ENCODE peak calls at places on chromosomes 7 and 10, in ten cellular contexts. W is K562, U is sigmoid colon, A is stomach, L is HCT116, B is H1, J is prostate gland, K is GM12891, C is GM12892, M is upper lobe of left lung. G is an unnamed sample.
A peak's percentile ranks its signal among the peaks of the same experiment; 100 is the strongest.

GRCh38 chr7:22613466-22613865 is 113.5 kb upstream of the STEAP1B start:
- DNase-seq in W (no peak), U (no peak), A (no peak), L (no peak), B (no peak), J (no peak), K (no peak), C (no peak), M (no peak), G (no peak)

GRCh38 chr10:103487396-103487708 is 6.2 kb upstream of the NEURL1 start:
- DNase-seq in W (no peak), U (no peak), A (no peak), L (no peak), B (no peak), J (no peak), K (no peak), C (no peak), M (no peak), G (no peak)

GRCh38 chr7:29896685-29897411 is 90.5 kb downstream of the WIPF3 start:
- DNase-seq in W (no peak), U (no peak), A (no peak), L (no peak), B (no peak), J (no peak), K (no peak), C (no peak), M (no peak), G (no peak)

GRCh38 chr7:45894665-45895062 is 6.4 kb downstream of the IGFBP1 start:
- DNase-seq in W (no peak), U (no peak), A (no peak), L (no peak), B (no peak), J (no peak), K (no peak), C (no peak), M (no peak), G (no peak)

GRCh38 chr7:93622036-93622714 is 47.7 kb upstream of the CALCR start:
- DNase-seq in W (peak; percentile 52), U (no peak), A (no peak), L (peak; percentile 38), B (no peak), J (no peak), K (no peak), C (no peak), M (no peak), G (no peak)

GRCh38 chr7:55272328-55272727 is 92.8 kb upstream of the LANCL2 start:
- DNase-seq in W (no peak), U (no peak), A (no peak), L (no peak), B (no peak), J (no peak), K (no peak), C (no peak), M (no peak), G (no peak)

GRCh38 chr7:105439174-105439893 is 50.6 kb upstream of the SRPK2 start:
- DNase-seq in W (peak; percentile 38), U (no peak), A (peak; percentile 37), L (no peak), B (no peak), J (peak; percentile 31), K (no peak), C (no peak), M (no peak), G (no peak)

GRCh38 chr10:73871915-73872710 is 2.2 kb downstream of the CAMK2G start:
- DNase-seq in W (no peak), U (peak; percentile 80), A (no peak), L (no peak), B (no peak), J (no peak), K (no peak), C (no peak), M (no peak), G (no peak)

GRCh38 chr10:102119417-102120141 is 589 bp downstream of the LDB1 start:
- DNase-seq in W (peak; percentile 80), U (peak; percentile 93), A (peak; percentile 69), L (peak; percentile 59), B (no peak), J (peak; percentile 89), K (no peak), C (peak; percentile 52), M (no peak), G (peak; percentile 74)

GRCh38 chr10:107618461-107619093 is 454.1 kb upstream of the SORCS1 start:
- DNase-seq in W (no peak), U (no peak), A (no peak), L (no peak), B (no peak), J (no peak), K (no peak), C (no peak), M (no peak), G (no peak)

GRCh38 chr7:5296627-5297226 is 14.0 kb downstream of the SLC29A4 start:
- DNase-seq in W (peak; percentile 96), U (no peak), A (no peak), L (no peak), B (peak; percentile 72), J (peak; percentile 22), K (peak; percentile 76), C (peak; percentile 52), M (peak; percentile 86), G (no peak)

GRCh38 chr7:46357851-46358250 is 436.8 kb upstream of the IGFBP3 start:
- DNase-seq in W (no peak), U (no peak), A (no peak), L (no peak), B (no peak), J (no peak), K (no peak), C (no peak), M (no peak), G (no peak)

DNA sequence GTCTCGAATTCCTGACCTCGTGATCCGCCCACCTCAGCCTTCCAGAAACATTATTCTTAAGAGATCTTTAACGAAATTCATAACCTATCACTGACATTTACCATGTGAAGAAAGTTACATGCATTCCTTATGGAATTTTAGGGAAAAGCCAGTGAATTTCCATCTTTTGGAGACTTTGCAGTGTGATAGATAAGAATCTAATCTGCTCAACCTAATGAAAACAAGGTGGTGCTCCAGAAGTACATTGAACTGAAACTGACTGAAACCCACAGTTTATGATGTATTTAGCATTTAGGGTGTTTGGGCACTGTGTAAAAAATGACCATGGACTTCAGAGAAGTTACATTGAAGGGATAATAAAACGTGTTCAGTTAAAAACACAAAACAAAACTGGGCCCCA is 43.6 kb downstream of the SRI start:
- DNase-seq in W (no peak), U (no peak), A (no peak), L (no peak), B (no peak), J (no peak), K (no peak), C (no peak), M (no peak), G (no peak)
- TF ChIP-seq POLR2AphosphoS5 in W (no peak), U (no peak), A (no peak), L (no peak), B (no peak), J (no peak), K (no peak), C (no peak), M (no peak), G (no peak)

GRCh38 chr10:3850999-3851937 is 66.3 kb upstream of the KLF6 start:
- DNase-seq in W (no peak), U (no peak), A (no peak), L (peak; percentile 43), B (no peak), J (no peak), K (no peak), C (no peak), M (no peak), G (peak; percentile 16)

GRCh38 chr10:3848768-3849643 is 64.0 kb upstream of the KLF6 start:
- DNase-seq in W (no peak), U (no peak), A (no peak), L (no peak), B (no peak), J (no peak), K (no peak), C (no peak), M (no peak), G (no peak)

GRCh38 chr10:3853547-3853989 is 68.6 kb upstream of the KLF6 start:
- DNase-seq in W (no peak), U (peak; percentile 87), A (peak; percentile 69), L (no peak), B (no peak), J (peak; percentile 89), K (no peak), C (no peak), M (no peak), G (peak; percentile 60)

GRCh38 chr10:3853016-3853415 is 68.0 kb upstream of the KLF6 start:
- DNase-seq in W (no peak), U (no peak), A (no peak), L (no peak), B (no peak), J (no peak), K (no peak), C (no peak), M (peak; percentile 56), G (no peak)

DNA sequence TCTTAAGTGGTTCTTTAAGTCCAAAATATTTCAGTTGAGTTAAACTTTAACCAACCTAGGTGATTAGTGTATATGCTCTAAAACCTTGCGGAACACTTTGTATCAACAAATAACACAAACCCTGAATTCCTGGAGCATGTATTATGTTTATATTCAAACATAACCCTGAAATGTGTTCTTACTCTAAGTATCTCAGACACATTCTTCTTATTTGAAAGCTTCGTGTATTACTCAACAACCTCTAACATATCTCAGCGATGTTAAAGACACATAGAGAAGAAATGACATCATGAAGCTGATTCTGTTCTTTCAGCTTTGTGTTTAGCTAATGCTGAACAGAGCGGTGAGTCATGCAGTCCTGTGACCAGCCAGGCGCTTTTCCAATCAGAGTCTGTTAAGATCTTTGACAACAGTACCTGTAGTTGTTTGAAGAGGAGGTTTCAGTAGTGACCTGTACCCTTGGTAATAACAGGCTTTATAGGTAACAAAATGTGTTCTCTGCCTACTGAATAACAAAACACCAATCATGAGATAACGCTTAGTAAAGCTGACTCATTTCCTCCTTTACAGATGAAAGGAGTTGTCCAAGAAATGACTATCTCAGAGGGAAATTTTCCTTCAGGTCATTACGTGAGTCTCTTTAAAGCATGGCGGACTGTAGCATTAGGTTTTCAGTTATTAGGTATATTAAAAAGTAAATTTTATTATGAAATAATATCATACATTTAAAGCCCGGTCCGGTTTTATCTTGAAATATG is 67.3 kb upstream of the KLF6 start:
- DNase-seq in W (peak; percentile 60), U (peak; percentile 93), A (peak; percentile 93), L (peak; percentile 99), B (peak; percentile 17), J (peak; percentile 97), K (no peak), C (no peak), M (no peak), G (peak; percentile 82)
- TF ChIP-seq POLR2A in W (peak; percentile 33), U (no peak), A (no peak), L (no peak), B (no peak), J (peak; percentile 18), K (no peak), C (no peak), M (peak; percentile 63), G (no peak)

GRCh38 chr7:25894902-25895791 is 256.9 kb upstream of the NFE2L3 start:
- DNase-seq in W (peak; percentile 72), U (peak; percentile 79), A (peak; percentile 79), L (peak; percentile 18), B (no peak), J (peak; percentile 35), K (peak; percentile 53), C (peak; percentile 41), M (peak; percentile 93), G (peak; percentile 79)
- TF ChIP-seq POLR2AphosphoS5 in W (no peak), U (no peak), A (peak; percentile 25), L (peak; percentile 23), B (no peak), J (peak; percentile 17), K (no peak), C (no peak), M (no peak), G (peak; percentile 15)

GRCh38 chr10:72625608-72626443 is at the start of gene MICU1:
- DNase-seq in W (peak; percentile 99), U (peak; percentile 98), A (peak; percentile 96), L (peak; percentile 85), B (peak; percentile 90), J (peak; percentile 96), K (peak; percentile 79), C (peak; percentile 85), M (peak; percentile 96), G (peak; percentile 97)
- TF ChIP-seq POLR2A in W (peak; percentile 93), U (peak; percentile 73), A (no peak), L (peak; percentile 50), B (peak; percentile 49), J (peak; percentile 94), K (peak; percentile 79), C (peak; percentile 72), M (peak; percentile 91), G (peak; percentile 55)

G was measured in breast epithelium.